ENCODE peak calls at places on chromosome 6, in four cellular contexts. U, N, D and E are unnamed samples.
A peak's percentile ranks its signal among the peaks of the same experiment; 100 is the strongest.

GRCh38 chr6:42332916-42333315 is 115.3 kb upstream of the MRPS10 start:
- DNase-seq in U (no peak), N (no peak), D (no peak), E (no peak)

GRCh38 chr6:30358340-30358679 is 13.4 kb downstream of the RPP21 start:
- DNase-seq in U (no peak), N (no peak), D (no peak), E (no peak)

GRCh38 chr6:44333273-44333919 is 9.1 kb upstream of the SPATS1 start:
- DNase-seq in U (no peak), N (no peak), D (no peak), E (no peak)

GRCh38 chr6:169930799-169931198 is 179.4 kb downstream of the ERMARD start:
- DNase-seq in U (no peak), N (no peak), D (no peak), E (no peak)

GRCh38 chr6:37027036-37027720 is 21.7 kb downstream of the FGD2 start:
- DNase-seq in U (no peak), N (no peak), D (no peak), E (no peak)

GRCh38 chr6:78436335-78436734 is 431.0 kb upstream of the IRAK1BP1 start:
- DNase-seq in U (no peak), N (no peak), D (no peak), E (no peak)

GRCh38 chr6:56370591-56371198 is 123.3 kb upstream of the COL21A1 start:
- DNase-seq in U (peak; percentile 49), N (peak; percentile 15), D (no peak), E (peak; percentile 11)

GRCh38 chr6:146770965-146771735 is 172.4 kb downstream of the ADGB start:
- DNase-seq in U (peak; percentile 54), N (no peak), D (peak; percentile 14), E (no peak)

GRCh38 chr6:81381382-81381916 is 371.0 kb downstream of the TENT5A start:
- DNase-seq in U (no peak), N (no peak), D (no peak), E (no peak)

GRCh38 chr6:136696238-136696637 is 96.0 kb downstream of the MAP3K5 start:
- DNase-seq in U (peak; percentile 39), N (no peak), D (no peak), E (no peak)

GRCh38 chr6:39936857-39937256 is 2.6 kb upstream of the MOCS1 start:
- DNase-seq in U (no peak), N (no peak), D (no peak), E (no peak)

GRCh38 chr6:148203970-148204369 is 138.7 kb upstream of the SASH1 start:
- DNase-seq in U (no peak), N (peak; percentile 57), D (peak; percentile 7), E (peak; percentile 58)

GRCh38 chr6:142009647-142010046 is 123.1 kb upstream of the GJE1 start:
- DNase-seq in U (no peak), N (no peak), D (no peak), E (no peak)

GRCh38 chr6:7112741-7113313 is 5.1 kb downstream of the RREB1 start:
- DNase-seq in U (no peak), N (peak; percentile 39), D (peak; percentile 38), E (peak; percentile 38)

GRCh38 chr6:43780891-43781571 is 11.0 kb downstream of the VEGFA start:
- DNase-seq in U (no peak), N (no peak), D (no peak), E (no peak)

GRCh38 chr6:16205377-16206144 is 32.8 kb upstream of the GMPR start:
- DNase-seq in U (no peak), N (peak; percentile 74), D (no peak), E (peak; percentile 74)

GRCh38 chr6:123352279-123352678 is 284.5 kb downstream of the TRDN start:
- DNase-seq in U (no peak), N (no peak), D (no peak), E (no peak)

GRCh38 chr6:110492584-110492983 is 16.2 kb upstream of the SLC22A16 start:
- DNase-seq in U (no peak), N (no peak), D (no peak), E (no peak)

GRCh38 chr6:124961784-124962611 is at the start of gene RNF217:
- DNase-seq in U (peak; percentile 63), N (peak; percentile 45), D (no peak), E (peak; percentile 41)

GRCh38 chr6:124963416-124964083 is 1.3 kb downstream of the RNF217 start:
- DNase-seq in U (no peak), N (peak; percentile 15), D (no peak), E (no peak)

GRCh38 chr6:124964084-124964763 is 2.0 kb downstream of the RNF217 start:
- DNase-seq in U (peak; percentile 35), N (no peak), D (no peak), E (no peak)

GRCh38 chr6:124961468-124961783 is 811 bp upstream of the RNF217 start:
- DNase-seq in U (no peak), N (no peak), D (no peak), E (no peak)

GRCh38 chr6:124962617-124963415 is 579 bp downstream of the RNF217 start:
- DNase-seq in U (peak; percentile 48), N (peak; percentile 28), D (no peak), E (peak; percentile 28)
- TF ChIP-seq CTCF in U (no peak), N (no peak), D (no peak), E (no peak)

DNA sequence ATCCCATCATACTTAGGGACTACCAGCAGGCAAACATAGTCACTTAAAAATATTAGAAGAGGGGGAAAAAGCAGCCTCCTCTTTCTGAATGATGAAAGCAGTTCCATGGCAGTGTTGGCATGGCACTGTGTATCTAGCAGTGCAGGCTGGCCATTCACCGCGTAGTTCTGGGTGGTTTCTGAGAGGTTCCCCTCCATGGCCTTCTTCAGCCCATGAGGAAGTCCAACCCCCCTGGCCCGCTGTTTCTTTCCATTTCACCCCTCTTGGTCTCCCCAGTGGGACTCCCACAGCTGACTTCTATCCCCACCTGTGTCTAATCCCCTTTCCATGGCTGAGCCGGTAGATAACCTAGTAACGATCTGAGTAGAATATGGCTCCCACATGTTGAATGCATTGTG is 17.0 kb downstream of the PPARD start:
- DNase-seq in U (no peak), N (no peak), D (no peak), E (no peak)
- TF ChIP-seq CTCF in U (no peak), N (no peak), D (no peak), E (no peak)

GRCh38 chr6:149544646-149545257 is 1.1 kb downstream of the PPIL4 start:
- DNase-seq in U (no peak), N (no peak), D (no peak), E (no peak)

GRCh38 chr6:149545754-149546471 is at the start of gene PPIL4:
- DNase-seq in U (peak; percentile 96), N (peak; percentile 90), D (peak; percentile 96), E (peak; percentile 90)

GRCh38 chr6:149541139-149541538 is 4.7 kb downstream of the PPIL4 start:
- DNase-seq in U (no peak), N (no peak), D (no peak), E (no peak)

GRCh38 chr6:149545258-149545753 is 537 bp downstream of the PPIL4 start:
- DNase-seq in U (peak; percentile 57), N (peak; percentile 40), D (peak; percentile 51), E (peak; percentile 25)
- TF ChIP-seq CTCF in U (no peak), N (no peak), D (no peak), E (no peak)

GRCh38 chr6:108565893-108566292 is 5.2 kb downstream of the FOXO3 start:
- DNase-seq in U (peak; percentile 65), N (peak; percentile 44), D (no peak), E (no peak)
- TF ChIP-seq CTCF in U (no peak), N (no peak), D (no peak), E (no peak)

GRCh38 chr6:18389479-18389878 is 2.3 kb downstream of the RNF144B start:
- DNase-seq in U (no peak), N (no peak), D (no peak), E (no peak)

GRCh38 chr6:18391018-18391417 is 3.9 kb downstream of the RNF144B start:
- DNase-seq in U (no peak), N (no peak), D (no peak), E (no peak)

GRCh38 chr6:18390476-18390875 is 3.3 kb downstream of the RNF144B start:
- DNase-seq in U (no peak), N (no peak), D (no peak), E (no peak)

GRCh38 chr6:18395177-18395850 is 8.2 kb downstream of the RNF144B start:
- DNase-seq in U (no peak), N (no peak), D (no peak), E (no peak)

GRCh38 chr6:18392346-18392877 is 5.3 kb downstream of the RNF144B start:
- DNase-seq in U (no peak), N (no peak), D (no peak), E (no peak)
- TF ChIP-seq CTCF in U (no peak), N (no peak), D (no peak), E (no peak)